ENCODE peak calls at places on chromosome 4, in ten cellular contexts. One of them, this sample, is unnamed.

GRCh38 chr4:23114538-23114937 is 421.8 kb downstream of the GBA3 start:
- DNase-seq in tibial nerve: no peak
- DNase-seq in ascending aorta: no peak
- DNase-seq in bronchial epithelial cell: no peak
- DNase-seq in cardiac fibroblast: no peak
- DNase-seq in HCT116: no peak
- DNase-seq in RWPE1: no peak
- DNase-seq in choroid plexus epithelial cell: no peak
- DNase-seq in HL-60: no peak
- DNase-seq in Calu3: no peak
- DNase-seq in this sample: no peak

GRCh38 chr4:63396269-63396668 is 1013.0 kb downstream of the TECRL start:
- DNase-seq in choroid plexus epithelial cell: no peak
- DNase-seq in Calu3: no peak
- DNase-seq in RWPE1: no peak
- DNase-seq in tibial nerve: no peak
- DNase-seq in bronchial epithelial cell: no peak
- DNase-seq in ascending aorta: no peak
- DNase-seq in HL-60: no peak
- DNase-seq in cardiac fibroblast: no peak
- DNase-seq in HCT116: no peak
- DNase-seq in this sample: no peak

GRCh38 chr4:170051402-170051801 is 25.2 kb upstream of the MFAP3L start:
- DNase-seq in RWPE1: no peak
- DNase-seq in tibial nerve: no peak
- DNase-seq in Calu3: no peak
- DNase-seq in cardiac fibroblast: no peak
- DNase-seq in HL-60: no peak
- DNase-seq in bronchial epithelial cell: no peak
- DNase-seq in choroid plexus epithelial cell: no peak
- DNase-seq in HCT116: no peak
- DNase-seq in ascending aorta: no peak
- DNase-seq in this sample: no peak

GRCh38 chr4:83189631-83190136 is 75.2 kb upstream of the PLAC8 start:
- DNase-seq in ascending aorta: no peak
- DNase-seq in bronchial epithelial cell: peak; percentile 46
- DNase-seq in cardiac fibroblast: no peak
- DNase-seq in choroid plexus epithelial cell: peak; percentile 16
- DNase-seq in HL-60: no peak
- DNase-seq in RWPE1: no peak
- DNase-seq in Calu3: no peak
- DNase-seq in HCT116: no peak
- DNase-seq in tibial nerve: no peak
- DNase-seq in this sample: no peak

GRCh38 chr4:131459430-131460101 is 1689.5 kb upstream of the PCDH10 start:
- DNase-seq in HCT116: no peak
- DNase-seq in choroid plexus epithelial cell: peak; percentile 19
- DNase-seq in bronchial epithelial cell: no peak
- DNase-seq in Calu3: peak; percentile 1
- DNase-seq in HL-60: no peak
- DNase-seq in ascending aorta: no peak
- DNase-seq in RWPE1: no peak
- DNase-seq in cardiac fibroblast: no peak
- DNase-seq in tibial nerve: no peak
- DNase-seq in this sample: no peak

GRCh38 chr4:44985152-44985551 is 258.8 kb upstream of the GNPDA2 start:
- DNase-seq in choroid plexus epithelial cell: no peak
- DNase-seq in HCT116: no peak
- DNase-seq in tibial nerve: no peak
- DNase-seq in cardiac fibroblast: no peak
- DNase-seq in ascending aorta: no peak
- DNase-seq in Calu3: no peak
- DNase-seq in RWPE1: no peak
- DNase-seq in bronchial epithelial cell: no peak
- DNase-seq in HL-60: no peak
- DNase-seq in this sample: no peak

GRCh38 chr4:145954924-145955339 is 16.3 kb upstream of the ZNF827 start:
- DNase-seq in bronchial epithelial cell: peak; percentile 100
- DNase-seq in ascending aorta: no peak
- DNase-seq in cardiac fibroblast: peak; percentile 80
- DNase-seq in tibial nerve: no peak
- DNase-seq in HCT116: peak; percentile 98
- DNase-seq in HL-60: no peak
- DNase-seq in choroid plexus epithelial cell: peak; percentile 95
- DNase-seq in Calu3: peak; percentile 59
- DNase-seq in RWPE1: peak; percentile 94
- DNase-seq in this sample: no peak

GRCh38 chr4:30952526-30953219 is 232.5 kb downstream of the PCDH7 start:
- DNase-seq in ascending aorta: no peak
- DNase-seq in tibial nerve: no peak
- DNase-seq in choroid plexus epithelial cell: no peak
- DNase-seq in bronchial epithelial cell: peak; percentile 73
- DNase-seq in HCT116: peak; percentile 76
- DNase-seq in RWPE1: peak; percentile 11
- DNase-seq in cardiac fibroblast: no peak
- DNase-seq in HL-60: no peak
- DNase-seq in Calu3: no peak
- DNase-seq in this sample: no peak

GRCh38 chr4:89737888-89738287 is 99.1 kb downstream of the SNCA start:
- DNase-seq in HCT116: no peak
- DNase-seq in choroid plexus epithelial cell: no peak
- DNase-seq in ascending aorta: no peak
- DNase-seq in HL-60: no peak
- DNase-seq in bronchial epithelial cell: peak; percentile 21
- DNase-seq in cardiac fibroblast: peak; percentile 36
- DNase-seq in tibial nerve: no peak
- DNase-seq in RWPE1: peak; percentile 76
- DNase-seq in Calu3: no peak
- DNase-seq in this sample: no peak

GRCh38 chr4:112973897-112974296 is 75.6 kb upstream of the ANK2 start:
- DNase-seq in cardiac fibroblast: no peak
- DNase-seq in tibial nerve: no peak
- DNase-seq in HL-60: no peak
- DNase-seq in RWPE1: no peak
- DNase-seq in bronchial epithelial cell: no peak
- DNase-seq in choroid plexus epithelial cell: no peak
- DNase-seq in Calu3: no peak
- DNase-seq in ascending aorta: no peak
- DNase-seq in HCT116: no peak
- DNase-seq in this sample: no peak

GRCh38 chr4:21184788-21185187 is 484.5 kb downstream of the PACRGL start:
- DNase-seq in RWPE1: no peak
- DNase-seq in Calu3: no peak
- DNase-seq in bronchial epithelial cell: no peak
- DNase-seq in tibial nerve: no peak
- DNase-seq in HL-60: no peak
- DNase-seq in cardiac fibroblast: no peak
- DNase-seq in HCT116: no peak
- DNase-seq in ascending aorta: no peak
- DNase-seq in choroid plexus epithelial cell: no peak
- DNase-seq in this sample: no peak
- TF ChIP-seq CTCF in RWPE1: no peak
- TF ChIP-seq CTCF in Calu3: no peak
- TF ChIP-seq CTCF in bronchial epithelial cell: no peak
- TF ChIP-seq CTCF in tibial nerve: no peak
- TF ChIP-seq CTCF in HL-60: no peak
- TF ChIP-seq CTCF in cardiac fibroblast: no peak
- TF ChIP-seq CTCF in HCT116: no peak
- TF ChIP-seq CTCF in ascending aorta: no peak
- TF ChIP-seq CTCF in choroid plexus epithelial cell: no peak
- TF ChIP-seq CTCF in this sample: no peak

GRCh38 chr4:126411047-126411446 is 1096.3 kb downstream of the FAT4 start:
- DNase-seq in HL-60: no peak
- DNase-seq in HCT116: no peak
- DNase-seq in choroid plexus epithelial cell: no peak
- DNase-seq in cardiac fibroblast: no peak
- DNase-seq in RWPE1: no peak
- DNase-seq in ascending aorta: no peak
- DNase-seq in Calu3: no peak
- DNase-seq in tibial nerve: no peak
- DNase-seq in bronchial epithelial cell: no peak
- DNase-seq in this sample: no peak

GRCh38 chr4:126404549-126404948 is 1089.8 kb downstream of the FAT4 start:
- DNase-seq in HCT116: no peak
- DNase-seq in ascending aorta: no peak
- DNase-seq in RWPE1: peak; percentile 1
- DNase-seq in cardiac fibroblast: no peak
- DNase-seq in tibial nerve: no peak
- DNase-seq in HL-60: no peak
- DNase-seq in Calu3: no peak
- DNase-seq in choroid plexus epithelial cell: peak; percentile 12
- DNase-seq in bronchial epithelial cell: peak; percentile 90
- DNase-seq in this sample: no peak

GRCh38 chr4:126405369-126405982 is 1090.7 kb downstream of the FAT4 start:
- DNase-seq in RWPE1: no peak
- DNase-seq in HCT116: no peak
- DNase-seq in HL-60: peak; percentile 4
- DNase-seq in bronchial epithelial cell: peak; percentile 44
- DNase-seq in ascending aorta: no peak
- DNase-seq in Calu3: no peak
- DNase-seq in choroid plexus epithelial cell: peak; percentile 74
- DNase-seq in cardiac fibroblast: peak; percentile 64
- DNase-seq in tibial nerve: no peak
- DNase-seq in this sample: no peak
- TF ChIP-seq CTCF in RWPE1: no peak
- TF ChIP-seq CTCF in HCT116: peak; percentile 65
- TF ChIP-seq CTCF in HL-60: peak; percentile 26
- TF ChIP-seq CTCF in bronchial epithelial cell: peak; percentile 71
- TF ChIP-seq CTCF in ascending aorta: no peak
- TF ChIP-seq CTCF in Calu3: no peak
- TF ChIP-seq CTCF in choroid plexus epithelial cell: peak; percentile 76
- TF ChIP-seq CTCF in cardiac fibroblast: peak; percentile 60
- TF ChIP-seq CTCF in tibial nerve: no peak
- TF ChIP-seq CTCF in this sample: peak; percentile 52

DNA sequence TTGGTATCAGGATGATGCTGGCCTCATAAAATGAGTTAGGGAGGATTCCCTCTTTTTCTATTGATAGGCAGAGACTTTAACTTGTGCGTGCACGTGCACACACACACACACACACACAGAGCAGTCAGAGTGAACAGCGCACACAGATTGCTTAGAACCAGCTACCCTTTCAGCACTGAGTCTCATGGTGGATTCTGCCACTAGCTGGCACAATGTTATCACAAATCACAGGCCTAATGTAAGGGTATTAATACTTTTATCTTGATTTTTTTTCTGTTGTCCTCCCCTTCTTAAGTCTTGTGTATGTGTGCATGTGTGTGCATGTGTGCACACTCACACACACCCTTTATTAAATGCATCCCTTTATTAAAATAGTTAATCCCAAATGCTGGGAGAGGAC is 53.2 kb downstream of the HADH start:
- DNase-seq in HCT116: no peak
- DNase-seq in tibial nerve: no peak
- DNase-seq in Calu3: no peak
- DNase-seq in HL-60: no peak
- DNase-seq in ascending aorta: no peak
- DNase-seq in choroid plexus epithelial cell: no peak
- DNase-seq in bronchial epithelial cell: no peak
- DNase-seq in RWPE1: no peak
- DNase-seq in cardiac fibroblast: no peak
- DNase-seq in this sample: no peak
- TF ChIP-seq CTCF in HCT116: no peak
- TF ChIP-seq CTCF in tibial nerve: no peak
- TF ChIP-seq CTCF in Calu3: no peak
- TF ChIP-seq CTCF in HL-60: no peak
- TF ChIP-seq CTCF in ascending aorta: no peak
- TF ChIP-seq CTCF in choroid plexus epithelial cell: no peak
- TF ChIP-seq CTCF in bronchial epithelial cell: no peak
- TF ChIP-seq CTCF in RWPE1: no peak
- TF ChIP-seq CTCF in cardiac fibroblast: no peak
- TF ChIP-seq CTCF in this sample: peak; percentile 36

DNA sequence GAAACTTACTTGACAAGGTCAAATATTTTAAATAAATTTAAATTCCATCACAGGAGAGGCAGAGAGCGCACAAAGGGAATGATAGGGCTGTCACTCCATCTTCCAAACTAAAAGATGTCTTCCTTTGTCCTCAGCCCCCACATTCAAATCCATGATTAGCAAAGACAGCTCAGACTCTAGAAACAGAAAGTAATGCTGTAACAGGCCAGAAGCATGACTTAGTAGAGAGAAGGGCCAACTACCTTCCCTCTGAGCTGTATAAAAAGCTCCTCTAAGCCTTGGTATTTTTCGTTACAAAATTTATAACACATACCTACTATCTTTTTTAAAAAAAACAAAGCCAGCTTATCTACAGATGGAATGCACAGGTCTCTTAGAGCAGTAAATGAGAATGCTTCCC is 207.4 kb downstream of the MAPK10 start:
- DNase-seq in cardiac fibroblast: no peak
- DNase-seq in HL-60: no peak
- DNase-seq in tibial nerve: no peak
- DNase-seq in RWPE1: no peak
- DNase-seq in HCT116: no peak
- DNase-seq in bronchial epithelial cell: no peak
- DNase-seq in ascending aorta: no peak
- DNase-seq in Calu3: no peak
- DNase-seq in choroid plexus epithelial cell: no peak
- DNase-seq in this sample: no peak
- TF ChIP-seq CTCF in cardiac fibroblast: no peak
- TF ChIP-seq CTCF in HL-60: no peak
- TF ChIP-seq CTCF in tibial nerve: no peak
- TF ChIP-seq CTCF in RWPE1: no peak
- TF ChIP-seq CTCF in HCT116: no peak
- TF ChIP-seq CTCF in bronchial epithelial cell: no peak
- TF ChIP-seq CTCF in ascending aorta: no peak
- TF ChIP-seq CTCF in Calu3: no peak
- TF ChIP-seq CTCF in choroid plexus epithelial cell: no peak
- TF ChIP-seq CTCF in this sample: no peak

GRCh38 chr4:68953056-68953455 is 1.5 kb upstream of the UGT2A3 start:
- DNase-seq in RWPE1: no peak
- DNase-seq in bronchial epithelial cell: no peak
- DNase-seq in cardiac fibroblast: no peak
- DNase-seq in HL-60: no peak
- DNase-seq in tibial nerve: no peak
- DNase-seq in Calu3: no peak
- DNase-seq in choroid plexus epithelial cell: no peak
- DNase-seq in ascending aorta: no peak
- DNase-seq in HCT116: no peak
- DNase-seq in this sample: no peak
- TF ChIP-seq CTCF in RWPE1: no peak
- TF ChIP-seq CTCF in bronchial epithelial cell: no peak
- TF ChIP-seq CTCF in cardiac fibroblast: no peak
- TF ChIP-seq CTCF in HL-60: no peak
- TF ChIP-seq CTCF in tibial nerve: no peak
- TF ChIP-seq CTCF in Calu3: no peak
- TF ChIP-seq CTCF in choroid plexus epithelial cell: no peak
- TF ChIP-seq CTCF in ascending aorta: no peak
- TF ChIP-seq CTCF in HCT116: no peak
- TF ChIP-seq CTCF in this sample: no peak

DNA sequence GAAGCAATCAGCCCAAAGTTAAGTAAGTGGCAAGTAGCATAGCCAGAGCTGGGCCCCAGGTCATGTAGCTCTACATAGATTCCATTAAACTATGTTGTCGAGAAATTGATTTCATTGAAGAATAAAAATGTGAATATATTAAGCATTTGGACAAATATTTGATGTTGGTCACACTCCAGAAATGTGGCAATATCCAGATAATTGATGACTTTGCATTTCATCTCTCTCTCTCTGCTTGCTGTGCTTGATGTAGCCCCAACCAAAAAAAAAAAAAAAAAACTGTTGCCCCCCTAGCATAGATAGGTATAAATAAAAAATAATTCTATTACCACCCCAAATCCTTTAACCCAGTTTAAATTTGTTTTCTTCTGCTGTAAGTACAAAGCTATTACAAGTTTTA is 7.5 kb upstream of the NDST3 start:
- DNase-seq in choroid plexus epithelial cell: no peak
- DNase-seq in HL-60: no peak
- DNase-seq in Calu3: no peak
- DNase-seq in bronchial epithelial cell: no peak
- DNase-seq in tibial nerve: no peak
- DNase-seq in ascending aorta: no peak
- DNase-seq in HCT116: no peak
- DNase-seq in cardiac fibroblast: no peak
- DNase-seq in RWPE1: no peak
- DNase-seq in this sample: no peak
- TF ChIP-seq CTCF in choroid plexus epithelial cell: no peak
- TF ChIP-seq CTCF in HL-60: no peak
- TF ChIP-seq CTCF in Calu3: no peak
- TF ChIP-seq CTCF in bronchial epithelial cell: no peak
- TF ChIP-seq CTCF in tibial nerve: no peak
- TF ChIP-seq CTCF in ascending aorta: no peak
- TF ChIP-seq CTCF in HCT116: no peak
- TF ChIP-seq CTCF in cardiac fibroblast: no peak
- TF ChIP-seq CTCF in RWPE1: no peak
- TF ChIP-seq CTCF in this sample: no peak

This sample was measured in GM10248.